ENCODE peak calls at places on chromosome 15, in nine cellular contexts. M is Peyer's patch, G is aorta, U is dorsolateral prefrontal cortex, C is NB4, L is body of pancreas, E is astrocyte of the spinal cord, S is bronchial epithelial cell, X is GM12878. V is an unnamed sample.

GRCh38 chr15:39124925-39125625 is 455.8 kb upstream of the THBS1 start:
- DNase-seq in U (no peak), E (peak), S (peak), C (no peak), G (no peak), X (no peak), M (no peak), L (no peak), V (no peak)

GRCh38 chr15:48292458-48292857 is 38.8 kb upstream of the DUT start:
- DNase-seq in M (no peak), X (no peak), L (no peak), S (no peak), E (no peak), G (no peak), U (no peak), C (no peak), V (no peak)

GRCh38 chr15:71800835-71801745 is 9.3 kb upstream of the NR2E3 start:
- DNase-seq in U (no peak), L (peak), C (peak), S (peak), E (peak), M (no peak), X (no peak), G (no peak), V (peak)

GRCh38 chr15:82864967-82865366 is 55.5 kb downstream of the WHAMM start:
- DNase-seq in M (no peak), U (no peak), G (no peak), C (no peak), S (no peak), X (no peak), L (no peak), E (no peak), V (no peak)

GRCh38 chr15:44716983-44717602 is 5.8 kb downstream of the B2M start:
- DNase-seq in U (no peak), L (no peak), M (no peak), G (no peak), X (no peak), C (no peak), S (no peak), E (no peak), V (no peak)

GRCh38 chr15:70036585-70037343 is 61.0 kb downstream of the TLE3 start:
- DNase-seq in M (peak), S (peak), U (no peak), X (peak), G (no peak), C (peak), L (no peak), E (no peak), V (no peak)

GRCh38 chr15:71708741-71709140 is 101.6 kb upstream of the NR2E3 start:
- DNase-seq in S (no peak), E (no peak), G (peak), U (no peak), X (no peak), L (no peak), C (no peak), M (no peak), V (no peak)

GRCh38 chr15:63858448-63858847 is 24.7 kb upstream of the HERC1 start:
- DNase-seq in M (no peak), U (no peak), G (no peak), L (no peak), X (no peak), E (no peak), C (no peak), S (no peak), V (no peak)

GRCh38 chr15:93088981-93089854 is at the start of gene RGMA:
- DNase-seq in X (no peak), U (no peak), G (no peak), C (no peak), M (no peak), E (no peak), S (no peak), L (peak), V (no peak)

GRCh38 chr15:47405768-47406167 is 311.5 kb upstream of the SEMA6D start:
- DNase-seq in S (no peak), C (no peak), M (no peak), U (no peak), X (no peak), G (no peak), L (no peak), E (no peak), V (no peak)

GRCh38 chr15:80093854-80094418 is 34.5 kb downstream of the ZFAND6 start:
- DNase-seq in U (peak), S (peak), L (peak), E (no peak), M (no peak), X (no peak), G (peak), C (peak), V (no peak)

GRCh38 chr15:36029606-36030005 is 483.6 kb upstream of the DPH6 start:
- DNase-seq in S (no peak), U (no peak), E (peak), L (no peak), M (no peak), C (no peak), X (no peak), G (no peak), V (no peak)

GRCh38 chr15:36994809-36995208 is 105.5 kb downstream of the MEIS2 start:
- DNase-seq in M (no peak), C (no peak), G (no peak), L (no peak), E (no peak), S (no peak), X (no peak), U (no peak), V (no peak)

GRCh38 chr15:62940755-62941361 is 101.7 kb upstream of the TPM1 start:
- DNase-seq in S (peak), M (peak), C (peak), E (peak), G (peak), X (no peak), U (peak), L (peak), V (no peak)

GRCh38 chr15:76309561-76310330 is 1.5 kb downstream of the ETFA start:
- DNase-seq in X (no peak), L (no peak), G (no peak), M (no peak), E (no peak), U (no peak), C (no peak), S (no peak), V (no peak)

GRCh38 chr15:71443538-71443937 is 328.3 kb downstream of the THSD4 start:
- DNase-seq in C (peak), S (peak), M (peak), E (peak), X (no peak), G (peak), L (peak), U (peak), V (peak)

GRCh38 chr15:95498956-95499355 is 831.5 kb upstream of the NR2F2 start:
- DNase-seq in G (no peak), M (no peak), U (no peak), S (no peak), L (no peak), X (no peak), E (no peak), C (no peak), V (no peak)

GRCh38 chr15:95499397-95499796 is 831.1 kb upstream of the NR2F2 start:
- DNase-seq in S (no peak), C (no peak), G (no peak), U (no peak), L (no peak), X (no peak), E (no peak), M (no peak), V (no peak)

GRCh38 chr15:95497681-95498080 is 832.8 kb upstream of the NR2F2 start:
- DNase-seq in M (no peak), X (no peak), L (no peak), U (no peak), C (no peak), G (no peak), E (no peak), S (no peak), V (no peak)

GRCh38 chr15:95492388-95493070 is 838.0 kb upstream of the NR2F2 start:
- DNase-seq in C (no peak), L (no peak), U (no peak), S (peak), E (no peak), G (no peak), M (no peak), X (no peak), V (no peak)

GRCh38 chr15:95495033-95495541 is 835.4 kb upstream of the NR2F2 start:
- DNase-seq in E (no peak), X (no peak), U (no peak), G (peak), L (no peak), S (no peak), C (no peak), M (no peak), V (no peak)
- H3K4me3 ChIP-seq in E (no peak), X (no peak), U (peak), G (no peak), L (no peak), S (no peak), C (no peak), M (no peak), V (no peak)

DNA sequence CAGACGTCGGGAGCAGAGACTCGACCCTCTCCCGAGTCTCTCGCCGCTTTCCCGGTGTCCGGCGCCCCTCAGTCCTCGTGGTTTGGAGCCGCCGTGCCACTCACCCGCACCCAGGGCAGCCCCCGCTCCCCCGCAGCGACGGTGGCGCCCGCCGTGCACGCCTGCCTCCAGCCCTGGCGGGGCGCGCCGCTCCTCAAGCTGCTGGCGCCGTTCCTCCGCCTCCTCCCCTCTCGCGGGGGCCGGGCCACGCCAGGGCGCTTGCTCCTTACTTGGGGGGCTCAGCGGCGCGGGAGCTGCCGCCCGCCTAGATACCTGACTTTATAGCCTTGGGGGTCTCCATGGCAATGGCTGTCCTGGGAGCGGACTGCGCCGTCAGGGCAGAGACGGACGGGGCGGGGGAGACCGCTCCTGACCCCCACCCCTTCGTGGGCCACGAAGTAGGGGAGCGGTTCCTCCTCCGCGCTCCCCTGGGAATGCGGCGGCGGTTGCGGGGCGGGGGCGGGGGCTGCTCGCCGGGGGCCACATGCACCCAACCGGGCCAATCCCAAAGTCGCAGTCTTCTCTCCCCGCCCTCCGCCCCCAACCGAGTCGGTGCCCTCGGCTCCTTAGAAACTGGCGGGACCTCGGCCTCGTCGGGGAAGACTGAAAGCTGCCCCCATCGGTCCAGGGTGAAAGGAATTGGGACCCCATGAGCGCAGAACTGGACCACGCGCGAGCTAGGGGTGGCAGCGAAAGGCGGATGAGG is at the start of gene ANKRD63:
- DNase-seq in S (no peak), C (peak), G (peak), E (no peak), X (no peak), L (peak), M (peak), U (no peak), V (no peak)
- H3K4me3 ChIP-seq in S (peak), C (peak), G (peak), E (peak), X (peak), L (peak), M (peak), U (peak), V (peak)

GRCh38 chr15:89576417-89576773 is 1.1 kb downstream of the TICRR start:
- DNase-seq in G (no peak), C (peak), M (no peak), X (no peak), S (no peak), E (peak), U (no peak), L (no peak), V (no peak)

GRCh38 chr15:89575656-89576416 is 567 bp downstream of the TICRR start:
- DNase-seq in M (no peak), L (no peak), E (peak), S (peak), G (peak), U (no peak), X (no peak), C (peak), V (no peak)

GRCh38 chr15:89577776-89578115 is 2.5 kb downstream of the TICRR start:
- DNase-seq in C (no peak), L (no peak), S (no peak), M (no peak), E (no peak), X (no peak), G (no peak), U (no peak), V (no peak)

GRCh38 chr15:89575146-89575655 is at the start of gene TICRR:
- DNase-seq in M (peak), U (peak), L (peak), G (peak), X (peak), E (peak), C (peak), S (peak), V (peak)

DNA sequence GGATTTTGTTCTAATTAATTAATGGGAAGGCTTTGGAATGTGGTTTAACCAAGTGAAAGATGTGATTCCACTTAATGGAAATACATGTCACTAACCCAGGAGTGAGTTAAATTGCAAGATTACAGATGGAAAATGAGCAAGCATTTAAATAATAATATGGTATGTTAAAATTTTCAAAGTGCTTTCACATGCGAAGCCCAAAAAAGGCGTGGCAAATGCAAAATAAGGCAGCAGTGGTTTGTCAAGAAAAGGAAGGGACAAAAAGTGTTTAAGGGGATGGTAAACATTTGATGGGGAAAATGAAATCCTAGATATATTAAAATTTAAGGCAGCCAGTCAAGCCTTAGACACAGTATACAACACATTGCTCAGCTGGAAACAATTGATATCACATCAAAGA is 2.9 kb downstream of the TICRR start:
- DNase-seq in L (no peak), M (no peak), X (no peak), G (no peak), C (no peak), E (no peak), U (no peak), S (no peak), V (no peak)
- H3K4me3 ChIP-seq in L (no peak), M (no peak), X (peak), G (no peak), C (peak), E (no peak), U (no peak), S (no peak), V (no peak)

GRCh38 chr15:94272251-94272898 is 41.0 kb downstream of the MCTP2 start:
- DNase-seq in G (no peak), L (no peak), U (no peak), S (no peak), C (peak), M (no peak), X (peak), E (no peak), V (no peak)
- H3K4me3 ChIP-seq in G (no peak), L (no peak), U (no peak), S (no peak), C (no peak), M (no peak), X (no peak), E (no peak), V (no peak)

GRCh38 chr15:98826658-98827057 is 178.3 kb downstream of the IGF1R start:
- DNase-seq in U (no peak), G (no peak), X (no peak), S (no peak), C (no peak), L (no peak), E (no peak), M (no peak), V (no peak)

GRCh38 chr15:98824595-98824994 is 176.3 kb downstream of the IGF1R start:
- DNase-seq in X (no peak), E (no peak), M (no peak), L (no peak), S (no peak), U (no peak), G (no peak), C (no peak), V (no peak)

GRCh38 chr15:98817745-98818144 is 169.4 kb downstream of the IGF1R start:
- DNase-seq in X (no peak), G (no peak), C (no peak), S (no peak), E (no peak), L (no peak), M (no peak), U (no peak), V (no peak)

DNA sequence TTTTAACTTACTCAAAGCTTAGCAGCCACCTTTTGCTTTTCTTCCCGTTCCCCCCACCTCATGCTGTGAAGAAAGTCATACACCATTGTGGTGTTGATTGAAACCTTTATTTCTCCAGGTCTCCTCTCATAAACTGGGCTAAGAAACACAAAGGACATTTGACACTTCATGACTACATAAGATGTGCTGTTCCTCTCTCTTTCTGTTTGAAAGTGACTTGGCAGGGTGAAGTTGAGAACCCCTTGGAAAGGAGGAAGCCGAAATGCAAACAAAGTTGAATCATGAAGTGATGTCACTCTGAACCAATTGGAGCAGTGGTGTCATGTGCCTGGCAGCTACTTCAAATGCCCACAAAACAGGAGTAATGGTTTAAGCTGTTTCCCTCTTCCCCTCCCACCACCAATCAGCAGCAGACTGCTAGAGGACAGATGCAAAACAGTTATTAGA is 174.7 kb downstream of the IGF1R start:
- DNase-seq in C (peak), E (peak), U (no peak), S (peak), G (no peak), M (no peak), X (peak), L (no peak), V (peak)
- H3K4me3 ChIP-seq in C (no peak), E (peak), U (no peak), S (no peak), G (no peak), M (no peak), X (no peak), L (no peak), V (no peak)

GRCh38 chr15:54388746-54389145 is 410.5 kb downstream of the UNC13C start:
- DNase-seq in X (no peak), S (no peak), G (no peak), E (no peak), C (no peak), M (no peak), U (no peak), L (no peak), V (no peak)

GRCh38 chr15:54387808-54388207 is 409.6 kb downstream of the UNC13C start:
- DNase-seq in G (no peak), X (no peak), L (no peak), E (no peak), M (no peak), U (no peak), C (no peak), S (no peak), V (no peak)
- H3K4me3 ChIP-seq in G (no peak), X (no peak), L (no peak), E (no peak), M (no peak), U (no peak), C (no peak), S (no peak), V (no peak)

V was measured in Jurkat, Clone E6-1.